ENCODE peak calls at places on chromosomes 6 and 20, in eight cellular contexts. V, L, I, P, C, U, M and F are unnamed samples.

GRCh38 chr6:24720131-24720603 is 1.2 kb upstream of the C6orf62 start:
- DNase-seq in L (peak), P (peak), I (no peak), V (peak), U (peak), M (no peak), C (peak), F (no peak)

GRCh38 chr6:148367418-148368024 is 24.9 kb downstream of the SASH1 start:
- DNase-seq in M (peak), C (peak), V (peak), L (no peak), P (no peak), U (peak), I (no peak), F (peak)

GRCh38 chr20:19750907-19751636 is 7.0 kb upstream of the RIN2 start:
- DNase-seq in I (no peak), V (no peak), L (peak), M (no peak), C (no peak), U (no peak), P (no peak), F (no peak)

GRCh38 chr20:31566658-31567379 is 38.3 kb upstream of the ID1 start:
- DNase-seq in U (peak), V (no peak), L (no peak), C (no peak), P (no peak), M (no peak), I (no peak), F (no peak)

GRCh38 chr6:108941867-108942266 is 93.6 kb downstream of the ARMC2 start:
- DNase-seq in U (no peak), P (no peak), L (no peak), V (no peak), C (no peak), I (no peak), M (no peak), F (no peak)

GRCh38 chr6:18601515-18602035 is 214.4 kb downstream of the RNF144B start:
- DNase-seq in U (no peak), C (no peak), M (no peak), I (no peak), P (no peak), L (no peak), V (no peak), F (no peak)

GRCh38 chr6:118546164-118546929 is 1.7 kb upstream of the PLN start:
- DNase-seq in M (no peak), I (no peak), L (no peak), P (no peak), U (no peak), V (no peak), C (no peak), F (no peak)

GRCh38 chr20:59705651-59706101 is 101.3 kb downstream of the PHACTR3 start:
- DNase-seq in V (no peak), U (no peak), I (no peak), C (no peak), M (no peak), L (no peak), P (no peak), F (no peak)

GRCh38 chr20:47661714-47662113 is 123.6 kb downstream of the SULF2 start:
- DNase-seq in V (no peak), P (no peak), C (no peak), I (no peak), U (no peak), L (no peak), M (no peak), F (peak)

GRCh38 chr6:130037207-130037811 is 18.9 kb downstream of the L3MBTL3 start:
- DNase-seq in C (no peak), M (no peak), U (no peak), V (no peak), I (no peak), L (no peak), P (no peak), F (peak)

GRCh38 chr20:18831830-18832229 is 18.2 kb downstream of the SCP2D1 start:
- DNase-seq in I (no peak), V (no peak), C (no peak), L (no peak), M (no peak), U (peak), P (no peak), F (no peak)

GRCh38 chr6:85865665-85866372 is 223.1 kb upstream of the SYNCRIP start:
- DNase-seq in C (peak), P (no peak), L (no peak), U (peak), V (peak), I (no peak), M (peak), F (peak)

GRCh38 chr20:39394461-39394860 is 432.3 kb downstream of the DHX35 start:
- DNase-seq in U (no peak), M (no peak), V (no peak), P (no peak), L (no peak), C (no peak), I (no peak), F (no peak)

GRCh38 chr6:37432590-37432915 is 468 bp upstream of the CMTR1 start:
- DNase-seq in I (no peak), L (no peak), M (no peak), V (no peak), C (no peak), P (no peak), U (no peak), F (no peak)

GRCh38 chr20:21202284-21202683 is 76.4 kb downstream of the KIZ start:
- DNase-seq in C (no peak), U (no peak), I (no peak), V (no peak), M (no peak), P (no peak), L (no peak), F (peak)

GRCh38 chr6:100701728-100702127 is 179.4 kb downstream of the ASCC3 start:
- DNase-seq in I (no peak), U (no peak), V (no peak), P (no peak), L (no peak), M (no peak), C (no peak), F (no peak)

GRCh38 chr6:131744432-131744831 is 33.6 kb upstream of the CTAGE9 start:
- DNase-seq in P (no peak), C (no peak), I (no peak), V (no peak), M (no peak), L (no peak), U (no peak), F (no peak)

GRCh38 chr20:13777171-13777601 is 7.5 kb downstream of the ESF1 start:
- DNase-seq in M (peak), C (no peak), I (no peak), U (no peak), L (no peak), V (no peak), P (no peak), F (no peak)

GRCh38 chr20:25544760-25545159 is 40.6 kb downstream of the NINL start:
- DNase-seq in V (no peak), U (no peak), L (no peak), M (no peak), I (no peak), P (no peak), C (no peak), F (no peak)

GRCh38 chr20:6708010-6708409 is 59.5 kb upstream of the BMP2 start:
- DNase-seq in L (no peak), C (no peak), M (no peak), V (peak), I (no peak), P (no peak), U (peak), F (peak)

GRCh38 chr6:169156108-169156821 is 97.4 kb downstream of the THBS2 start:
- DNase-seq in I (no peak), V (no peak), L (no peak), C (no peak), M (no peak), U (no peak), P (no peak), F (peak)

GRCh38 chr6:163449076-163449475 is 34.6 kb downstream of the QKI start:
- DNase-seq in I (no peak), L (no peak), U (no peak), P (no peak), M (no peak), C (no peak), V (no peak), F (no peak)

GRCh38 chr6:88492824-88493223 is 326.7 kb upstream of the CNR1 start:
- DNase-seq in C (peak), P (no peak), U (no peak), I (no peak), M (no peak), V (no peak), L (no peak), F (no peak)

GRCh38 chr6:20757761-20758160 is 223.5 kb downstream of the CDKAL1 start:
- DNase-seq in V (no peak), C (peak), P (no peak), M (peak), L (no peak), U (no peak), I (no peak), F (no peak)

GRCh38 chr6:105780146-105780860 is 305.8 kb upstream of the PRDM1 start:
- DNase-seq in C (no peak), I (no peak), P (no peak), V (no peak), U (no peak), M (no peak), L (no peak), F (peak)

GRCh38 chr6:15426395-15426794 is 180.5 kb downstream of the JARID2 start:
- DNase-seq in C (no peak), U (no peak), V (no peak), L (no peak), M (no peak), I (no peak), P (no peak), F (no peak)

GRCh38 chr20:64044484-64045247 is 4.8 kb downstream of the SOX18 start:
- DNase-seq in V (no peak), L (no peak), P (no peak), M (no peak), C (peak), I (no peak), U (no peak), F (peak)

GRCh38 chr20:48615871-48616270 is 211.9 kb downstream of the PREX1 start:
- DNase-seq in U (no peak), P (no peak), V (no peak), L (no peak), I (no peak), C (no peak), M (no peak), F (no peak)

GRCh38 chr20:59308493-59309201 is 8.2 kb downstream of the EDN3 start:
- DNase-seq in U (peak), L (no peak), I (no peak), P (no peak), V (no peak), M (no peak), C (no peak), F (no peak)

GRCh38 chr20:19695081-19695480 is 63.0 kb upstream of the RIN2 start:
- DNase-seq in L (no peak), V (no peak), U (no peak), M (no peak), I (no peak), P (no peak), C (no peak), F (no peak)

GRCh38 chr6:13678255-13678983 is 33.2 kb downstream of the RANBP9 start:
- DNase-seq in C (no peak), L (no peak), M (no peak), V (no peak), U (no peak), P (no peak), I (no peak), F (no peak)

GRCh38 chr20:37396520-37397075 is 50.7 kb downstream of the SRC start:
- DNase-seq in P (peak), I (no peak), U (no peak), V (no peak), C (no peak), M (no peak), L (no peak), F (no peak)